ENCODE peak calls at places on chromosomes 3 and 15, in six cellular contexts. K, R, D, U, V and M are unnamed samples.

GRCh38 chr3:161559177-161559998 is 62.8 kb downstream of the OTOL1 start:
- DNase-seq in V (no peak), U (no peak), R (no peak), D (no peak), K (no peak), M (peak)

GRCh38 chr15:77033417-77033728 is 37.5 kb downstream of the TSPAN3 start:
- DNase-seq in U (no peak), K (peak), V (no peak), D (peak), R (peak), M (peak)

GRCh38 chr15:73851679-73852078 is 21.7 kb upstream of the TBC1D21 start:
- DNase-seq in D (no peak), V (peak), R (peak), U (peak), K (no peak), M (peak)

GRCh38 chr3:134317106-134317947 is 56.9 kb downstream of the AMOTL2 start:
- DNase-seq in U (no peak), D (no peak), K (no peak), V (no peak), R (no peak), M (no peak)

GRCh38 chr15:39586387-39587171 is 5.7 kb downstream of the THBS1 start:
- DNase-seq in R (no peak), U (no peak), D (no peak), V (peak), K (no peak), M (no peak)

GRCh38 chr3:182490601-182491485 is 302.5 kb upstream of the ATP11B start:
- DNase-seq in U (peak), R (no peak), K (no peak), V (peak), D (no peak), M (no peak)

GRCh38 chr15:85615930-85616329 is 178.8 kb downstream of the KLHL25 start:
- DNase-seq in D (no peak), R (no peak), U (no peak), K (no peak), V (peak), M (peak)

GRCh38 chr3:157201648-157202278 is 41.8 kb upstream of the CCNL1 start:
- DNase-seq in D (no peak), V (no peak), K (no peak), U (no peak), R (no peak), M (no peak)

GRCh38 chr3:185308126-185308754 is 54.4 kb upstream of the EHHADH start:
- DNase-seq in R (peak), K (peak), U (peak), D (peak), V (peak), M (peak)

GRCh38 chr3:56693750-56694149 is 10.7 kb upstream of the TASOR start:
- DNase-seq in K (peak), D (no peak), V (peak), U (no peak), R (no peak), M (no peak)

GRCh38 chr3:55090310-55090709 is 162.5 kb upstream of the LRTM1 start:
- DNase-seq in V (no peak), D (no peak), K (no peak), U (no peak), R (no peak), M (no peak)

GRCh38 chr3:36868614-36869436 is 76.0 kb downstream of the TRANK1 start:
- DNase-seq in V (peak), K (peak), R (peak), D (peak), U (peak), M (peak)

GRCh38 chr3:176431986-176432385 is 765.3 kb downstream of the TBL1XR1 start:
- DNase-seq in D (no peak), V (no peak), U (no peak), R (no peak), K (no peak), M (no peak)

GRCh38 chr3:16084887-16085286 is 89.6 kb upstream of the GALNT15 start:
- DNase-seq in U (no peak), K (no peak), D (no peak), R (no peak), V (no peak), M (no peak)

GRCh38 chr3:24688446-24689148 is 193.9 kb upstream of the THRB start:
- DNase-seq in V (no peak), D (no peak), K (no peak), R (no peak), U (no peak), M (no peak)

GRCh38 chr15:88623061-88623460 is 1.9 kb downstream of the AEN start:
- DNase-seq in U (peak), D (no peak), R (no peak), K (peak), V (no peak), M (no peak)

GRCh38 chr15:97679289-97679688 is 281.2 kb upstream of the ARRDC4 start:
- DNase-seq in D (no peak), V (no peak), K (no peak), U (no peak), R (no peak), M (no peak)

GRCh38 chr3:195876297-195877031 is 31.9 kb downstream of the TNK2 start:
- DNase-seq in R (no peak), K (no peak), D (peak), V (no peak), U (peak), M (no peak)

GRCh38 chr3:98985406-98985805 is 83.9 kb upstream of the DCBLD2 start:
- DNase-seq in K (no peak), R (no peak), D (no peak), V (no peak), U (no peak), M (no peak)

GRCh38 chr3:170179444-170179843 is 2.1 kb downstream of the PHC3 start:
- DNase-seq in D (no peak), V (no peak), U (no peak), K (no peak), R (no peak), M (no peak)

GRCh38 chr3:170180107-170180951 is 1.2 kb downstream of the PHC3 start:
- DNase-seq in K (no peak), V (no peak), U (no peak), D (peak), R (no peak), M (no peak)

GRCh38 chr3:170178631-170179030 is 2.9 kb downstream of the PHC3 start:
- DNase-seq in U (no peak), D (no peak), V (no peak), R (no peak), K (no peak), M (no peak)

DNA sequence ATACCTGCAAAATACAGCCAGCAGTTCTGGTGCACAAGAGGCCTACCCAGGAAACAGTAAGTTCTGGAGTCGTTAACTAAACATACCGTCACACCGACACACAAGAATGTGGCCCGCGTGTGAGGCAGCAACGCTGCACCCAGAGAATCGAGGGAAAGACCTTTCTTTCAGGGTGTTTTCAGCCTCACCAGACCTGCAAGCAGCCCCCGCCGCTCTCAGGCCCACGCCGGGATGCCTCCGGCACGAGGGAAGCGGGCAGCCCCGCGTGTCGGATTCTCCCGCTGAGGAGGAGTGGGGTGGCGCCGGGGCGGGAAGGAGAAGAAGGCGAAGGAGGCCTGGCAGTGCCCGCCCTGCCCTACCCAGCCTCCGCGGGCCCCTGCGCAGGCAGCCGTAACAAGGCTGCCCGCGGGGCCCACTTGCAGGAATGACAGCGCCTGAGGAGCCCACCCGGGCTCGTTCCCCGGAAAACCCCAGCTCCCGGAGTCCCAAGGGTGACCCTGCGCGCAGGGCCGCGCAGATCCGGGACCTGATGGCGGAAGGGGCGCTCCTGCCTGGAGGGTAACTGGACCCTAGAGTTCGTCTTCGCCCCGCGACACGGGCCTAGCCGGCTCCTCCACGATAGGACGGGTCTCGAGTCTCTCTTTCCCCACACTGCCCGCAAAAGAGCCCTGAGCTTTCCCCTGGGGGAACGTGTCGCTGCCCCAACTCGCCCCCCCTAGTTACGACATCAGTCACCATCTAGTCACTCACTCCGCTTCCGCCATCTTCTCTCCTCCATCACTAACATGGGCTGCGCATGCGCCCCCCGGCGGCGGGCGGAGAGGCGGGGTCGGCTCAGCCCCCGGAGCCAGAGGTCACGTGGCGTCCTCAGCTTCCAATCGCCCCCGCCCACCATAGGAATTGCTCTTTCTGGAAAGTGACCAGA is at the start of gene PHC3:
- DNase-seq in R (peak), K (peak), U (peak), D (peak), V (peak), M (peak)
- TF ChIP-seq POLR2A in R (peak), K (peak), U (peak), D (no peak), V (peak), M (peak)

GRCh38 chr3:30672287-30672735 is 65.9 kb downstream of the TGFBR2 start:
- DNase-seq in U (no peak), K (no peak), R (no peak), D (no peak), V (no peak), M (no peak)
- TF ChIP-seq POLR2A in U (no peak), K (no peak), R (no peak), D (no peak), V (no peak), M (no peak)

GRCh38 chr15:99518191-99518590 is 47.6 kb upstream of the MEF2A start:
- DNase-seq in D (no peak), K (no peak), R (no peak), U (no peak), V (no peak), M (no peak)
- TF ChIP-seq POLR2A in D (no peak), K (no peak), R (no peak), U (no peak), V (no peak), M (no peak)

GRCh38 chr3:101853971-101854370 is 4.7 kb downstream of the NFKBIZ start:
- DNase-seq in R (no peak), K (no peak), U (no peak), V (no peak), D (no peak), M (no peak)

GRCh38 chr3:101859882-101860281 is 10.6 kb downstream of the NFKBIZ start:
- DNase-seq in V (no peak), D (no peak), U (no peak), R (no peak), K (no peak), M (no peak)

GRCh38 chr3:101854608-101855304 is 5.4 kb downstream of the NFKBIZ start:
- DNase-seq in K (no peak), R (no peak), U (no peak), V (no peak), D (peak), M (no peak)

GRCh38 chr3:101858464-101858863 is 9.2 kb downstream of the NFKBIZ start:
- DNase-seq in K (no peak), U (no peak), V (no peak), D (no peak), R (no peak), M (no peak)

GRCh38 chr3:101857279-101857678 is 8.0 kb downstream of the NFKBIZ start:
- DNase-seq in V (no peak), U (no peak), R (no peak), D (no peak), K (no peak), M (no peak)
- TF ChIP-seq POLR2A in V (no peak), U (no peak), R (no peak), D (no peak), K (no peak), M (no peak)

GRCh38 chr15:101488300-101489164 is 975 bp downstream of the PCSK6 start:
- DNase-seq in R (no peak), U (no peak), V (no peak), D (peak), K (peak), M (no peak)
- TF ChIP-seq POLR2A in R (no peak), U (no peak), V (no peak), D (no peak), K (no peak), M (no peak)

GRCh38 chr3:53230789-53231188 is 25.0 kb downstream of the TKT start:
- DNase-seq in K (no peak), U (no peak), R (no peak), D (no peak), V (no peak), M (no peak)
- TF ChIP-seq POLR2A in K (no peak), U (no peak), R (no peak), D (no peak), V (no peak), M (no peak)

GRCh38 chr15:43408789-43409188 is 37.9 kb downstream of the TUBGCP4 start:
- DNase-seq in U (no peak), V (no peak), D (no peak), R (no peak), K (peak), M (no peak)

GRCh38 chr15:43410572-43411214 is 39.8 kb downstream of the TUBGCP4 start:
- DNase-seq in U (no peak), K (no peak), V (no peak), D (no peak), R (no peak), M (no peak)

GRCh38 chr15:43412096-43412495 is 41.2 kb downstream of the TUBGCP4 start:
- DNase-seq in D (no peak), K (no peak), V (no peak), R (no peak), U (no peak), M (no peak)

GRCh38 chr15:43414196-43414595 is 43.3 kb downstream of the TUBGCP4 start:
- DNase-seq in R (no peak), D (no peak), K (no peak), U (no peak), V (no peak), M (no peak)
- TF ChIP-seq POLR2A in R (no peak), D (no peak), K (no peak), U (no peak), V (no peak), M (no peak)

GRCh38 chr15:63503739-63504246 is 600 bp upstream of the USP3 start:
- DNase-seq in D (peak), V (peak), U (no peak), K (peak), R (peak), M (peak)
- TF ChIP-seq POLR2A in D (no peak), V (no peak), U (no peak), K (no peak), R (peak), M (no peak)

GRCh38 chr3:72100626-72101187 is 315.8 kb upstream of the PROK2 start:
- DNase-seq in V (peak), R (peak), K (peak), U (peak), D (peak), M (peak)
- TF ChIP-seq POLR2A in V (no peak), R (no peak), K (no peak), U (no peak), D (no peak), M (no peak)

GRCh38 chr3:188390775-188391443 is 237.0 kb downstream of the LPP start:
- DNase-seq in V (no peak), D (no peak), R (no peak), K (no peak), U (no peak), M (no peak)

GRCh38 chr3:188391597-188391996 is 237.6 kb downstream of the LPP start:
- DNase-seq in K (no peak), D (no peak), V (no peak), R (no peak), U (no peak), M (no peak)

GRCh38 chr3:188390347-188390718 is 236.4 kb downstream of the LPP start:
- DNase-seq in V (no peak), R (no peak), U (no peak), K (no peak), D (no peak), M (no peak)

GRCh38 chr3:188387921-188388320 is 234.0 kb downstream of the LPP start:
- DNase-seq in R (no peak), K (no peak), U (no peak), V (no peak), D (no peak), M (no peak)

DNA sequence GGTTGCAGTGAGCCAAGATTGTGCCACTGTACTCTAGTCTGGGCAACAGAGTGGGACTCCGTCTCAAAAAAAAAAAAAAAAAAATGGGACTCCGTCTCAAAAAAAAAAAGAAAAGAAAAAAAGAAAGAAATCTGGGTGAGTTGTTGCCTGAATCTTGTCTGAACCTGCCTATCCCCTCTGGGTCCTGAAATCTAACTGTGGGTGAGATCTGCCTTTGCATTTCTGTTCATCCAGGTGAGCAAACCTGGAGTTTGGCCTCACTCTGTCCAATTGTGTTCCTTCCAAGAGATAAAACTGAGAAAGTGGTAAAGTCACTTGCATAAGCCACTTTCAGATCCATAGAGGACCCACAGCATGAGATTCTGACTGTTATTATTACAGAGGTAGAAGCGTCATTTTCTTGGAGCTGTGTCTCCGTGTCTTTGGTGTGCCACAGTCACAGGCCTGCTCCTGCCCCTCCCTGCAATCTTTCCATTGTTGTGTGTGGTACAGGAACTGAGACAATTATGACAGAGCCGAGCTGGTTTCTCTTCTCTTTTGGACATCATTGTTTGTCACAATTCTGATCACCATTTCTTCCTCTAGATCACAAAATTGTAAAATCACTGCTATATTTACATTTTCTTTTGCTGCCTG is 235.9 kb downstream of the LPP start:
- DNase-seq in V (peak), K (peak), D (no peak), U (no peak), R (no peak), M (peak)
- TF ChIP-seq POLR2A in V (no peak), K (no peak), D (no peak), U (no peak), R (no peak), M (no peak)